ENCODE peak calls at places on chromosomes 13 and 19, in six cellular contexts. B is CD8-positive, alpha-beta memory T cell; V is RWPE2; C is heart right ventricle; Z is stomach; D is Peyer's patch. T is an unnamed sample.

GRCh38 chr19:6891761-6892385 is 4.5 kb downstream of the ADGRE1 start:
- DNase-seq in C (no peak), B (no peak), Z (no peak), D (no peak), V (no peak), T (peak; percentile 30)

GRCh38 chr13:41058229-41059070 is 2.9 kb upstream of the WBP4 start:
- DNase-seq in Z (no peak), B (no peak), D (no peak), C (peak; percentile 14), V (no peak), T (no peak)

GRCh38 chr19:19342086-19343015 is 21.7 kb downstream of the MAU2 start:
- DNase-seq in C (peak; percentile 64), B (no peak), Z (peak; percentile 76), V (no peak), D (peak; percentile 77), T (no peak)

GRCh38 chr19:51094696-51095279 is 12.1 kb upstream of the KLK14 start:
- DNase-seq in Z (peak; percentile 45), C (peak; percentile 30), V (no peak), B (peak; percentile 6), D (no peak), T (peak; percentile 17)

GRCh38 chr13:99766641-99767045 is 204.9 kb downstream of the ZIC5 start:
- DNase-seq in V (no peak), C (no peak), D (no peak), Z (no peak), B (no peak), T (no peak)

GRCh38 chr13:59982631-59983382 is 180.9 kb downstream of the DIAPH3 start:
- DNase-seq in C (no peak), D (no peak), B (no peak), V (no peak), Z (no peak), T (no peak)

GRCh38 chr19:45632468-45633196 is 6.6 kb downstream of the EML2 start:
- DNase-seq in B (peak; percentile 8), Z (peak; percentile 79), C (peak; percentile 74), D (peak; percentile 63), V (peak; percentile 97), T (no peak)

GRCh38 chr19:6765738-6766356 is 1.4 kb downstream of the SH2D3A start:
- DNase-seq in V (peak; percentile 94), Z (peak; percentile 97), B (no peak), C (no peak), D (peak; percentile 94), T (no peak)

GRCh38 chr19:51341066-51341465 is 873 bp downstream of the VSIG10L start:
- DNase-seq in V (no peak), D (no peak), C (no peak), Z (no peak), B (no peak), T (no peak)

GRCh38 chr13:44576396-44577235 is 486 bp upstream of the TSC22D1 start:
- DNase-seq in C (no peak), Z (peak; percentile 34), D (peak; percentile 57), B (peak; percentile 24), V (no peak), T (no peak)

GRCh38 chr19:6236310-6237291 is 43.2 kb downstream of the MLLT1 start:
- DNase-seq in B (no peak), V (peak; percentile 64), C (peak; percentile 55), D (no peak), Z (peak; percentile 99), T (peak; percentile 23)

GRCh38 chr19:23415561-23416191 is 20.4 kb upstream of the ZNF91 start:
- DNase-seq in D (peak; percentile 82), V (no peak), C (peak; percentile 31), Z (no peak), B (no peak), T (peak; percentile 13)

GRCh38 chr13:57557979-57558529 is 73.5 kb upstream of the PCDH17 start:
- DNase-seq in V (no peak), Z (no peak), C (no peak), D (no peak), B (no peak), T (no peak)

GRCh38 chr19:6424190-6424938 is at the start of gene KHSRP:
- DNase-seq in C (peak; percentile 34), V (no peak), D (no peak), B (peak; percentile 17), Z (no peak), T (no peak)

GRCh38 chr13:38463047-38463446 is 113.4 kb downstream of the UFM1 start:
- DNase-seq in D (no peak), B (no peak), Z (no peak), C (no peak), V (no peak), T (no peak)

GRCh38 chr13:79044415-79044814 is 361.6 kb downstream of the RBM26 start:
- DNase-seq in D (no peak), Z (no peak), B (no peak), C (no peak), V (no peak), T (no peak)

GRCh38 chr13:45409993-45410392 is 8.2 kb downstream of the SLC25A30 start:
- DNase-seq in B (no peak), C (no peak), V (no peak), D (no peak), Z (no peak), T (no peak)

GRCh38 chr13:75704194-75704941 is 68.2 kb downstream of the LMO7 start:
- DNase-seq in B (no peak), Z (no peak), V (no peak), C (no peak), D (no peak), T (no peak)
- H3K27ac ChIP-seq in B (no peak overlapping the region), Z (peak overlapping the region; percentile 65), V (peak overlapping the region; percentile 88), C (no peak overlapping the region), D (peak overlapping the region; percentile 58), T (no peak overlapping the region)

GRCh38 chr19:18046066-18046718 is 38.2 kb downstream of the ARRDC2 start:
- DNase-seq in V (no peak), C (no peak), D (no peak), Z (peak; percentile 47), B (no peak), T (no peak)
- H3K27me3 ChIP-seq in V (no peaks in the 10 kb centered on the region), C (no peaks in the 10 kb centered on the region), D (no peaks in the 10 kb centered on the region), Z (no peaks in the 10 kb centered on the region), B (no peaks in the 10 kb centered on the region), T (no peaks in the 10 kb centered on the region)

GRCh38 chr19:47499371-47499770 is 15.4 kb upstream of the KPTN start:
- DNase-seq in C (no peak), D (no peak), Z (no peak), V (no peak), B (no peak), T (no peak)

GRCh38 chr19:47497821-47498520 is 14.0 kb upstream of the KPTN start:
- DNase-seq in D (no peak), B (no peak), C (no peak), V (no peak), Z (no peak), T (no peak)

GRCh38 chr19:47495478-47496372 is 11.7 kb upstream of the KPTN start:
- DNase-seq in D (no peak), V (no peak), B (no peak), Z (no peak), C (no peak), T (no peak)

GRCh38 chr19:47498561-47498960 is 14.5 kb upstream of the KPTN start:
- DNase-seq in C (no peak), V (no peak), B (no peak), Z (no peak), D (no peak), T (no peak)

DNA sequence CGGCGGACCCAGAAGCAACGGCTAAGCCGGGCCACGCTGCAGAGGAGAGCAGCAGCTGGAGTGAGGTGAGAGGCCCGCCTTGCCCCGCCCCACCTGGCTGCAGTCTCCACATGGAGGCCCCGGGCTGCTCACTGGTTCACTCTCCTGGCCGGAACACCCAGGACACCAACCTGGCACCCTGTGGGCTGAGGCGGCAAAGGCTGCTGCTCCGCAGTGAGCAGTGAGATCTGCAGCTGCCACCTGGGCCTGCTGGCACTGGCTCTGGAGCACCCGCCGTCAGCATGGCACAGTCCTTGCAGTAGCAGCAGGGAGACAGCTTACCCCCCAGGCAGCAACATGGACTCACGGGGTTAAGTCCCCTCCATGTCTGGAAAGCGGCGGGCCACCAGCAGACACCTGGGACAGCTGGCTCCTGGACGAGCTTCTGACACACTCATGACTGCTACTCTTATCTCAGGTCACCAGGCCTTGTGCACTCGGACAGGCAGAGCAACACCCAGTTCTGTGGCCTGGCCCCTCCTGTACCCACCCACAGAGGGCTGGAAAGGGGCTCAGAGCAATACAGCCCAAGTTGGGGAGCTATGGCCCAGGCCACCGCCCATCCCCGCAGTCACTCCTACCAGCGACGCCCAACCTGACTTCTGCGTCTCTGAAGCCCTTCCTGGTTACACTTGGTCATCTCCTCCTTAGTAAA is 13.2 kb upstream of the KPTN start:
- DNase-seq in C (no peak), V (no peak), D (no peak), Z (peak; percentile 81), B (no peak), T (no peak)
- H3K36me3 ChIP-seq in C (peaks cover 20% of the 10 kb centered on the region), V (peaks cover 11% of the 10 kb centered on the region), D (peaks cover 92% of the 10 kb centered on the region), Z (peaks cover 96% of the 10 kb centered on the region), B (peaks cover 13% of the 10 kb centered on the region), T (peaks cover 47% of the 10 kb centered on the region)

GRCh38 chr19:17264641-17264979 is at the start of gene USHBP1:
- DNase-seq in B (no peak), C (peak; percentile 56), Z (no peak), D (no peak), V (no peak), T (no peak)
- H3K27ac ChIP-seq in B (no peak within 1 kb of the TSS), C (peak within 1 kb of the TSS; percentile 93), Z (peak within 1 kb of the TSS; percentile 49), D (peak within 1 kb of the TSS; percentile 16), V (no peak within 1 kb of the TSS), T (no peak within 1 kb of the TSS)

DNA sequence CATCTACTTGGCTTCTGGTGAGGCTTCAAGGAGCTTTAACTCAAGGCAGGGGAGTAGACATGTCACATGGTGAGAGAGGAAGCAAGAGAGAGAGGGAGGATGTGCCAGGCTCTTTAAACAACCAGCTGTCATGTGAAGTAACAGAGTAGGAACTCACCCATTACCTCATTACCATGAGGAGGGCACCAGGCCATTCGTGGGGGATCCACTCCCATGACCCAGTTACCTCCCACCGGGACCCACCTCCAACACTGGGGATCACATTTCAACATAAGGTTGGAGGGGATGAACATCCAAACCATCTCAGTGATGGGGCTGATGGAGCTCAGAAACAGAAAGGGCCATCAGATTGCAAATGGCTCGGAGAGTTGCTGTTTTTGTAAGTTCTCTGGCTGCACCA is 12.9 kb downstream of the VSTM2B start:
- DNase-seq in Z (no peak), C (no peak), V (no peak), D (no peak), B (no peak), T (no peak)
- H3K27me3 ChIP-seq in Z (peaks cover 47% of the 10 kb centered on the region), C (no peaks in the 10 kb centered on the region), V (no peaks in the 10 kb centered on the region), D (no peaks in the 10 kb centered on the region), B (peaks cover 3% of the 10 kb centered on the region), T (no peaks in the 10 kb centered on the region)

DNA sequence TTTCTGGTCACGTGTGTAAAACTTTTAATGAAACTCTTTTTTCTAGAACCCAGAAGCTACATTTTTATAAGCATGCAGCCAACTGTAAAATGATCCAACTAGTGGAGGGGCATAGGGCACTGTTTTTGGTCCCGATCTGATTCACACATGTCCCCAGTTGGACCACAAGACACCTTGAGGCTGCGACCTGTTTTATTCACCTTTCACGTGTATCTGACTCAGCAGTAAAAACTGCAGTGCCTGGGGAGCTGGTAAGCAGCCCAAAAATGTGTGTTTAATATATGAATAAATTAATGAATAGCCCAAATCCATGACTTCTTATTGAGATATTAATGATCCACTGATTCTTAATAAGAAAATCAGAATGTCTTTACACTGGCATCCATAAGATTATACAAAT is 140.4 kb downstream of the COL4A1 start:
- DNase-seq in C (no peak), Z (no peak), V (no peak), B (no peak), D (no peak), T (no peak)
- H3K36me3 ChIP-seq in C (peaks cover 50% of the 10 kb centered on the region), Z (peaks cover 96% of the 10 kb centered on the region), V (peaks cover 77% of the 10 kb centered on the region), B (no peaks in the 10 kb centered on the region), D (peaks cover 52% of the 10 kb centered on the region), T (no peaks in the 10 kb centered on the region)

GRCh38 chr13:49812806-49813205 is 20.3 kb upstream of the KPNA3 start:
- DNase-seq in D (no peak), Z (no peak), B (no peak), C (no peak), V (no peak), T (no peak)
- H3K27ac ChIP-seq in D (no peak overlapping the region), Z (no peak overlapping the region), B (no peak overlapping the region), C (no peak overlapping the region), V (no peak overlapping the region), T (no peak overlapping the region)

T was measured in CD4-positive, alpha-beta memory T cell.